ENCODE peak calls at places on chromosome 16, in six cellular contexts. T is aorta, V is pancreas, E is breast epithelium, L is GM12878, H is prostate gland. P is an unnamed sample. For H3K4me1, the result is how much of the 10 kb centered on the place peaks cover.

GRCh38 chr16:28984091-28984490 is 761 bp upstream of the LAT start:
- DNase-seq in T (no peak), V (peak), E (no peak), L (no peak), H (no peak), P (no peak)

GRCh38 chr16:55502801-55503366 is 6.0 kb upstream of the LPCAT2 start:
- DNase-seq in T (peak), V (peak), E (peak), L (no peak), H (peak), P (no peak)

GRCh38 chr16:15996432-15997109 is 47.2 kb downstream of the ABCC1 start:
- DNase-seq in T (peak), V (peak), E (no peak), L (no peak), H (no peak), P (no peak)

GRCh38 chr16:66542396-66542795 is 7.5 kb downstream of the TK2 start:
- DNase-seq in T (no peak), V (no peak), E (no peak), L (no peak), H (no peak), P (no peak)

GRCh38 chr16:19605701-19606100 is 50.2 kb downstream of the VPS35L start:
- DNase-seq in T (no peak), V (no peak), E (no peak), L (no peak), H (no peak), P (no peak)

GRCh38 chr16:68563631-68564366 is 24.7 kb downstream of the ZFP90 start:
- DNase-seq in T (no peak), V (no peak), E (no peak), L (no peak), H (no peak), P (no peak)

GRCh38 chr16:83878838-83879237 is 20.1 kb upstream of the MLYCD start:
- DNase-seq in T (no peak), V (no peak), E (no peak), L (no peak), H (peak), P (no peak)

GRCh38 chr16:23469814-23470213 is 16.8 kb upstream of the COG7 start:
- DNase-seq in T (no peak), V (no peak), E (no peak), L (no peak), H (peak), P (no peak)

GRCh38 chr16:50265260-50265659 is 1.1 kb upstream of the ADCY7 start:
- DNase-seq in T (peak), V (no peak), E (no peak), L (no peak), H (no peak), P (no peak)

GRCh38 chr16:67040906-67041305 is 12.0 kb downstream of the CBFB start:
- DNase-seq in T (no peak), V (no peak), E (no peak), L (no peak), H (no peak), P (no peak)

GRCh38 chr16:81005644-81006471 is 827 bp downstream of the CMC2 start:
- DNase-seq in T (no peak), V (no peak), E (no peak), L (no peak), H (no peak), P (no peak)

GRCh38 chr16:9437115-9437514 is 345.7 kb downstream of the HAPSTR1 start:
- DNase-seq in T (no peak), V (no peak), E (no peak), L (no peak), H (no peak), P (no peak)

GRCh38 chr16:77788196-77789084 is at the start of gene VAT1L:
- DNase-seq in T (peak), V (peak), E (no peak), L (no peak), H (no peak), P (no peak)

GRCh38 chr16:72124761-72125634 is 31.4 kb downstream of the DHX38 start:
- DNase-seq in T (peak), V (peak), E (peak), L (peak), H (peak), P (peak)

GRCh38 chr16:30395155-30395991 is at the start of gene ZNF48:
- DNase-seq in T (peak), V (peak), E (peak), L (no peak), H (peak), P (no peak)

GRCh38 chr16:30398660-30399434 is 3.6 kb downstream of the ZNF48 start:
- DNase-seq in T (no peak), V (peak), E (no peak), L (no peak), H (no peak), P (no peak)

GRCh38 chr16:30397776-30398659 is 2.8 kb downstream of the ZNF48 start:
- DNase-seq in T (no peak), V (peak), E (no peak), L (no peak), H (no peak), P (no peak)

GRCh38 chr16:30395992-30396560 is 856 bp downstream of the ZNF48 start:
- DNase-seq in T (no peak), V (no peak), E (no peak), L (no peak), H (no peak), P (no peak)

GRCh38 chr16:30397056-30397455 is 1.8 kb downstream of the ZNF48 start:
- DNase-seq in T (no peak), V (no peak), E (no peak), L (no peak), H (no peak), P (no peak)
- H3K4me1 ChIP-seq in T (under half), V (under half), E (under half), L (under half), H (under half), P (under half)

GRCh38 chr16:1542166-1542500 is 8.7 kb downstream of the TMEM204 start:
- DNase-seq in T (no peak), V (no peak), E (no peak), L (no peak), H (no peak), P (no peak)
- H3K27ac ChIP-seq in T (no peak), V (no peak), E (peak), L (no peak), H (no peak), P (no peak)

DNA sequence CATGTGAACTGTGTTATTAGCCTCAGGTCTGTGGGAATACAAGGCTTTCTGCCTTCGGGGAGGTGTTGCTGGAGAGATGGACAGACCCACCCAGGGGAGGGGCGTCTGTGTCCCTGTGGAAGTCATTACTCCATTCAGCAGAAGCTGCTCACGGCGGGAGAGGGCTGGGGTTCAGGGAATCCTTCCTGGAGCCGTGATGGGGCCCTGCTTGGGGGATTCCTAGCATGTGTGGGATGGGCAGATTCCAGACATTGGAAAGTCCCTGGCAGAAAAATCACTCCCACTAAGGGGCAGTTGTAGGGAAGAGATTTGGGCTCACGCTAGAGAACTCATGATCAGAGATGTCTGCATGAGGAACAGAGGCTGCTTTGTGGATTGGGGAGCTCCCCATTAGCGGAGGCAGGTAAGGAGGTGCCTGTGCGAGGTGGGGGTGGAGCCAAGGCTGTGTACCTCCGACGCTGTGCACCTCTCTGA is 56.3 kb upstream of the IL34 start:
- DNase-seq in T (peak), V (no peak), E (no peak), L (no peak), H (no peak), P (no peak)
- H3K4me1 ChIP-seq in T (under half), V (under half), E (under half), L (under half), H (under half), P (under half)

GRCh38 chr16:11307639-11308492 is 26.7 kb upstream of the PRM1 start:
- DNase-seq in T (no peak), V (peak), E (no peak), L (no peak), H (no peak), P (no peak)
- H3K27ac ChIP-seq in T (no peak), V (no peak), E (no peak), L (peak), H (no peak), P (no peak)

P was measured in iPS DF 6.9.